ENCODE peak calls at places on chromosome 6, in six cellular contexts. Z is HCT116, N is HepG2, G is GM12878, Y is K562, X is H1. B is an unnamed sample.

GRCh38 chr6:15511248-15512125 is 151.3 kb downstream of the DTNBP1 start:
- DNase-seq in X (no peak), G (no peak), Y (no peak), N (no peak), Z (no peak), B (no peak)

GRCh38 chr6:143406673-143407072 is 43.8 kb downstream of the ADAT2 start:
- DNase-seq in Y (no peak), N (no peak), G (no peak), X (no peak), Z (no peak), B (no peak)

GRCh38 chr6:112331306-112331705 is 15.8 kb upstream of the RFPL4B start:
- DNase-seq in Z (no peak), N (no peak), Y (no peak), G (no peak), X (no peak), B (peak)

GRCh38 chr6:53837875-53838806 is 43.3 kb downstream of the LRRC1 start:
- DNase-seq in Y (no peak), Z (no peak), X (no peak), N (no peak), G (no peak), B (no peak)

GRCh38 chr6:7204726-7205125 is 97.0 kb downstream of the RREB1 start:
- DNase-seq in X (no peak), Y (no peak), G (no peak), Z (no peak), N (no peak), B (no peak)

GRCh38 chr6:169957351-169957963 is 206.0 kb downstream of the ERMARD start:
- DNase-seq in Z (no peak), N (no peak), G (no peak), X (no peak), Y (no peak), B (no peak)

GRCh38 chr6:143007626-143008025 is 53.1 kb upstream of the AIG1 start:
- DNase-seq in Z (no peak), X (no peak), Y (no peak), G (no peak), N (no peak), B (no peak)

GRCh38 chr6:159977242-159978214 is 8.6 kb downstream of the IGF2R start:
- DNase-seq in X (no peak), G (no peak), N (no peak), Z (no peak), Y (no peak), B (no peak)

GRCh38 chr6:49557177-49557576 is 6.7 kb downstream of the C6orf141 start:
- DNase-seq in X (no peak), Z (no peak), N (no peak), G (no peak), Y (no peak), B (no peak)

GRCh38 chr6:159720708-159721107 is 6.6 kb upstream of the WTAP start:
- DNase-seq in X (no peak), Z (peak), Y (peak), G (no peak), N (peak), B (no peak)

GRCh38 chr6:13229205-13230085 is 98.9 kb downstream of the TBC1D7 start:
- DNase-seq in Z (peak), Y (no peak), G (peak), N (peak), X (no peak), B (no peak)

GRCh38 chr6:56757585-56757984 is 114.9 kb upstream of the DST start:
- DNase-seq in N (peak), G (no peak), X (no peak), Y (no peak), Z (no peak), B (no peak)

GRCh38 chr6:33927551-33927950 is 123.7 kb upstream of the MLN start:
- DNase-seq in X (no peak), Z (no peak), G (no peak), Y (no peak), N (no peak), B (no peak)

GRCh38 chr6:139479433-139480222 is 105.2 kb upstream of the CITED2 start:
- DNase-seq in N (no peak), Z (no peak), Y (no peak), G (no peak), X (no peak), B (no peak)

GRCh38 chr6:3750324-3751018 is 1.0 kb downstream of the PXDC1 start:
- DNase-seq in N (peak), Y (peak), G (no peak), X (peak), Z (no peak), B (no peak)
- TF ChIP-seq POLR2AphosphoS5 in N (peak), Y (no peak), G (no peak), X (no peak), Z (peak), B (no peak)

GRCh38 chr6:156866181-156866862 is 89.1 kb downstream of the ARID1B start:
- DNase-seq in X (no peak), G (no peak), Y (no peak), N (no peak), Z (no peak), B (no peak)
- H3K4me3 ChIP-seq in X (no peak), G (peak), Y (no peak), N (no peak), Z (no peak), B (peak)

GRCh38 chr6:31493875-31494694 is 3.9 kb upstream of the MICB start:
- DNase-seq in X (peak), Z (peak), N (peak), Y (peak), G (peak), B (no peak)
- TF ChIP-seq EZH2 in X (no peak), Z (no peak), N (no peak), Y (no peak), G (no peak), B (no peak)

GRCh38 chr6:87926687-87927086 is 121.0 kb upstream of the SPACA1 start:
- DNase-seq in Y (no peak), X (no peak), G (no peak), Z (no peak), N (no peak), B (no peak)

GRCh38 chr6:87938287-87938686 is 109.4 kb upstream of the SPACA1 start:
- DNase-seq in Y (no peak), G (no peak), N (no peak), Z (no peak), X (no peak), B (no peak)

GRCh38 chr6:87936065-87936464 is 111.6 kb upstream of the SPACA1 start:
- DNase-seq in G (no peak), Z (no peak), Y (no peak), X (no peak), N (peak), B (no peak)

GRCh38 chr6:87929843-87930288 is 117.8 kb upstream of the SPACA1 start:
- DNase-seq in Z (peak), N (peak), X (peak), G (peak), Y (peak), B (peak)

DNA sequence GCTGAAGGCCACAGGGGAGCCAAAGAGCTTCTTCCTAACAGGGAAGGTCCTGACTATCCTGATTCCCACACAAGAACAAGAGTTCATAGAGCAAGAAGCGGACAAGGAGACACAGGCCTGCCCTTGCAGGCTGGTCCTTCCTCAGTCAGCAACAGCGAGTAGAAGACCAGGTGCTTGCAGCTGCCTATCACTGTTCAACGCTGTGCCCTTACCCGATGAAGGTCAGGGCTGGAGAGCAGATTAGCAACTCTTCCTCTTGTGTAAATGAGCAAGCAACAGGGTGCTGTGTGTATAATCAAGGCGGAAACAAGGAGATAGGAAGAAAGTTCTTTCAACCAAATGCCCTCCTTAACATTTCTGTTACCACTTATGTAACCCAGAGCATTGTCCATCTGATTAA is 115.3 kb upstream of the SPACA1 start:
- DNase-seq in Y (no peak), N (peak), G (no peak), X (no peak), Z (no peak), B (no peak)
- TF ChIP-seq POLR2AphosphoS5 in Y (no peak), N (no peak), G (no peak), X (no peak), Z (no peak), B (no peak)

GRCh38 chr6:39044181-39044580 is 4.4 kb upstream of the GLP1R start:
- DNase-seq in G (no peak), N (no peak), Z (no peak), X (no peak), Y (no peak), B (no peak)

GRCh38 chr6:39041072-39041471 is 7.5 kb upstream of the GLP1R start:
- DNase-seq in G (peak), Z (no peak), X (no peak), Y (no peak), N (no peak), B (no peak)

GRCh38 chr6:39040080-39040673 is 8.4 kb upstream of the GLP1R start:
- DNase-seq in Y (no peak), G (peak), Z (no peak), N (no peak), X (no peak), B (no peak)

GRCh38 chr6:39047434-39048327 is 900 bp upstream of the GLP1R start:
- DNase-seq in Y (no peak), G (no peak), N (no peak), X (no peak), Z (no peak), B (no peak)

DNA sequence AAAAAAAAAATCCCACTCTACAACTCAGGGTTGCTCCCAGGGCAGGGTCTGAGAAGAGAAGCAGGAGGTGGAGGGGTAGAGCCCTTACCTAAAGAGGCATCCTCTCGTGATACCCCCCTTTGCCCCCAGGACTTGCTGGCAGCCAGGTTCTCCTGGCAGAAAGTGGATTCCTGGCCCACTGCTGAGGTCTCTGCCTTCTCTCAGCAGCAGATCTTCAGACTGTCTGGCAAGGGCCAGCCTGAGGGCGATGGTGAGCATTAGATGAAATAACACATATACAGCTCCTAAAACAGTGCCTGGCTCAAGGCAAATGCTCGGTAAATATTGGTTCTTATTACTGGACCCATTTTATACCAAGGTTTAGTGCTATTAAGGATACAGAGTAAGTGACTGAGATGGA is 4.8 kb upstream of the GLP1R start:
- DNase-seq in X (no peak), Y (no peak), G (no peak), N (no peak), Z (no peak), B (no peak)
- H3K4me3 ChIP-seq in X (no peak), Y (no peak), G (no peak), N (no peak), Z (no peak), B (no peak)

GRCh38 chr6:39791850-39792500 is at the start of gene DAAM2:
- DNase-seq in G (no peak), Z (no peak), N (no peak), Y (no peak), X (peak), B (no peak)

GRCh38 chr6:39794231-39794630 is 2.1 kb downstream of the DAAM2 start:
- DNase-seq in N (no peak), Y (no peak), G (no peak), Z (no peak), X (no peak), B (no peak)

GRCh38 chr6:39793528-39793927 is 1.4 kb downstream of the DAAM2 start:
- DNase-seq in G (no peak), N (no peak), Z (no peak), Y (no peak), X (no peak), B (no peak)

GRCh38 chr6:39791311-39791710 is 865 bp upstream of the DAAM2 start:
- DNase-seq in N (peak), Z (no peak), X (no peak), Y (no peak), G (no peak), B (no peak)

DNA sequence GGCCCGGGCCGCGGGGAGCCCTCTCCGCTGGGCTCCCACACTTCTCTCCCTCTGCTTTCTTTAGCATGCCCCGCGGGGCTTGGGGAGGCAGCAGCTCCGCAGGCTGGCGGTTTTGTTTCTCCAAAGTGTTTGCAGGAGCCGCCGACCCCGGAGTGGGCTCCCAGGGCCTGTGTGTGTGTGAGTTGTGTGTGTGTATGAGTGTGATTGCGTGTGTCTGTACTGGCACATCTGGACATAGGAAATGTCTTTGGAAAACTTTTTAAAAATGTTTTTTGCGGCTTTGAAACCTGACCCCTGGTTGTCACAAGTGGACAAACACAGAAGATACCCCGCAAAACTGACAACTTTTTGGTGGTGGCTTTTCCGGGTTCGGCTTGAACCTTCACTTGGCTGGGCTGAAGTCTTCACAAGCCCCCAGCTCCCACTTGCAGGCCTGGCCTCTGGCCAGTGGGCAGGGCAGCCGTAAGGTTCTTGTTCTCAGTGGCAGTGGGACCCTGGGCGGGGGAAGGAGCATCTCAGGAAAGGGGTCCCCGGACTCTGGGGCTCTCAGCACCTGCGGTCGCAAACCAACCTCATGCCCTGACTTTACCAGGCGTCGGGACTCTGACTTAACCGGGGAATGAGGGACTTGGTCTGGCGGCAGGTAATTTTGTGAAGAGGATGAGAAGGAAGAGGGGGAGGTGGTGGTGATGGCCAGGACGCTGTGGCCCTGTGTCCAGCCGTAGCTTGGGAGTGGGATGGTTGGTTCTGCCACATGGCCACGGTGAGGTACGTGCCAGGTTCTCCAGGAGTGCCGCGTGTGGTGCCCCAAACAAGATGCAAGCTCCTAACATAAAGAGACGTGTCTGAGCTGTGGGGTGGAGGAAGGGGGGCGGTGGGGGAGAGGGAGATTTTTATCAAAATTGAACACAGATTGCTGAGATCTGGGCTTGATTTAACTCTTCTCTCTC is 600 bp downstream of the DAAM2 start:
- DNase-seq in N (no peak), G (no peak), Y (no peak), X (peak), Z (no peak), B (no peak)
- TF ChIP-seq EZH2 in N (no peak), G (no peak), Y (no peak), X (peak), Z (no peak), B (no peak)

GRCh38 chr6:144633886-144634285 is 348.8 kb downstream of the UTRN start:
- DNase-seq in G (no peak), X (no peak), Z (no peak), N (no peak), Y (no peak), B (no peak)
- TF ChIP-seq POLR2AphosphoS5 in G (no peak), X (no peak), Z (no peak), N (no peak), Y (no peak), B (no peak)

DNA sequence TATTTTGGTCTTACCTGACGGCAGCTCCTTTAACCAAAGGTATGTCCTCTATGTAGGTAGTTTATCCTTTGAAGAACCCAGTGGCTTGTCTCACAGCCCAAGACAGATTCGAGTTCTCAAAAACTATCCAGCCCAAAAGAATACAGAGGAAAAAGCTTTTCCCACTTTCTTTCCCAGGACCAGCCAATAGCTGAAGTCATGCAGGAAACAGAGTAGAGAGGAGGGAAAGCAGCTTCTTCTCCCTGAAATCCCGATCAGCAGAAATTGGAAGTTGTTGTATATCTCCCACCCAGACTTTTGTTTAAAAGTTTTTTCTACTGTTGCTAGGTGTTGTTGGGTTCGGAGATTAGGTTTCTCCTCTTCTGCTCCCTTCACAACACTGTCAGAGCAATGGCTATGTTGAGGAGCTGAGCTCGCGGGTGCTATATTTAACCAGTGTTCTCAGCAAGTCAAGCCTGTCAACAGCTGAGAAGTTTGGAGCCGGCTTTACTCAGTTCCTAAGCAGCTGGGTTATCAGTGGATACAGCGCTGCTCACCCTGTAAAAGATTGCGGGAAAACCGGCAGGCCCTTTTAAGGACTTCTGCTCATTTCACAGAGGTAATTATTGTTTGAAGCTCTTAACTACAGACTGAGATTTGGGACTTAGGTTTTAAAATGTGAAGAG is at the start of gene FILIP1:
- DNase-seq in G (no peak), Z (no peak), X (no peak), Y (no peak), N (no peak), B (no peak)
- H3K4me3 ChIP-seq in G (peak), Z (no peak), X (no peak), Y (no peak), N (no peak), B (no peak)

GRCh38 chr6:108166664-108167448 is 1.0 kb downstream of the NR2E1 start:
- DNase-seq in Z (no peak), X (no peak), G (no peak), N (no peak), Y (no peak), B (no peak)
- TF ChIP-seq EZH2 in Z (no peak), X (peak), G (no peak), N (no peak), Y (no peak), B (no peak)

GRCh38 chr6:28758046-28758817 is 165.6 kb downstream of the TRIM27 start:
- DNase-seq in N (peak), Z (peak), G (no peak), Y (peak), X (peak), B (no peak)
- TF ChIP-seq POLR2AphosphoS5 in N (no peak), Z (peak), G (no peak), Y (peak), X (no peak), B (no peak)